ENCODE peak calls at places on chromosomes 6 and 20, in six cellular contexts. Z is RWPE1, S is stomach, L is ovary, P is tibial nerve, O is upper lobe of right lung. N is an unnamed sample.

GRCh38 chr6:143692696-143693095 is 14.9 kb downstream of the PHACTR2 start:
- DNase-seq in Z (no peak), S (no peak), L (no peak), P (no peak), O (no peak), N (no peak)

GRCh38 chr6:89952696-89953095 is 58.4 kb downstream of the GJA10 start:
- DNase-seq in Z (peak; percentile 11), S (no peak), L (no peak), P (no peak), O (no peak), N (peak; percentile 37)

GRCh38 chr6:157711060-157711459 is 112.0 kb upstream of the SNX9 start:
- DNase-seq in Z (no peak), S (no peak), L (no peak), P (no peak), O (no peak), N (no peak)

GRCh38 chr6:89347825-89348224 is 4.7 kb downstream of the UBE2J1 start:
- DNase-seq in Z (no peak), S (no peak), L (no peak), P (no peak), O (no peak), N (no peak)

GRCh38 chr6:145310116-145310515 is 425.2 kb downstream of the EPM2A start:
- DNase-seq in Z (no peak), S (no peak), L (no peak), P (no peak), O (no peak), N (no peak)

GRCh38 chr6:9095671-9096260 is 660.4 kb upstream of the SLC35B3 start:
- DNase-seq in Z (no peak), S (no peak), L (no peak), P (no peak), O (no peak), N (no peak)

GRCh38 chr20:42530855-42531674 is 658.6 kb downstream of the PTPRT start:
- DNase-seq in Z (peak; percentile 21), S (no peak), L (peak; percentile 17), P (no peak), O (no peak), N (no peak)

GRCh38 chr20:38806855-38807655 is 1.6 kb downstream of the PPP1R16B start:
- DNase-seq in Z (no peak), S (no peak), L (no peak), P (no peak), O (no peak), N (peak; percentile 29)

GRCh38 chr20:2899243-2899642 is 26.0 kb downstream of the PTPRA start:
- DNase-seq in Z (no peak), S (no peak), L (no peak), P (no peak), O (no peak), N (no peak)

GRCh38 chr6:33895988-33896387 is 92.2 kb upstream of the MLN start:
- DNase-seq in Z (no peak), S (no peak), L (no peak), P (no peak), O (no peak), N (no peak)

GRCh38 chr6:113909224-113909856 is 52.2 kb downstream of the MARCKS start:
- DNase-seq in Z (peak; percentile 43), S (no peak), L (no peak), P (peak; percentile 42), O (no peak), N (no peak)

GRCh38 chr6:3500262-3501001 is 43.6 kb upstream of the SLC22A23 start:
- DNase-seq in Z (peak; percentile 82), S (no peak), L (no peak), P (peak; percentile 12), O (no peak), N (no peak)

GRCh38 chr6:27687154-27688013 is 214.5 kb upstream of the ZNF184 start:
- DNase-seq in Z (no peak), S (peak; percentile 56), L (peak; percentile 81), P (peak; percentile 45), O (peak; percentile 83), N (peak; percentile 51)

GRCh38 chr20:5065489-5066383 is 54.0 kb downstream of the PCNA start:
- DNase-seq in Z (peak; percentile 95), S (peak; percentile 70), L (peak; percentile 61), P (no peak), O (peak; percentile 78), N (no peak)

GRCh38 chr6:149331043-149331807 is 13.7 kb downstream of the TAB2 start:
- DNase-seq in Z (no peak), S (no peak), L (no peak), P (no peak), O (no peak), N (no peak)

GRCh38 chr20:10603971-10604864 is 69.6 kb downstream of the JAG1 start:
- DNase-seq in Z (peak; percentile 87), S (no peak), L (peak; percentile 71), P (peak; percentile 75), O (no peak), N (no peak)

GRCh38 chr20:10602141-10602660 is 71.6 kb downstream of the JAG1 start:
- DNase-seq in Z (no peak), S (no peak), L (no peak), P (no peak), O (no peak), N (no peak)

GRCh38 chr20:10604865-10605440 is 68.8 kb downstream of the JAG1 start:
- DNase-seq in Z (no peak), S (no peak), L (no peak), P (no peak), O (no peak), N (no peak)

GRCh38 chr20:10603378-10603777 is 70.4 kb downstream of the JAG1 start:
- DNase-seq in Z (no peak), S (no peak), L (no peak), P (no peak), O (no peak), N (no peak)

DNA sequence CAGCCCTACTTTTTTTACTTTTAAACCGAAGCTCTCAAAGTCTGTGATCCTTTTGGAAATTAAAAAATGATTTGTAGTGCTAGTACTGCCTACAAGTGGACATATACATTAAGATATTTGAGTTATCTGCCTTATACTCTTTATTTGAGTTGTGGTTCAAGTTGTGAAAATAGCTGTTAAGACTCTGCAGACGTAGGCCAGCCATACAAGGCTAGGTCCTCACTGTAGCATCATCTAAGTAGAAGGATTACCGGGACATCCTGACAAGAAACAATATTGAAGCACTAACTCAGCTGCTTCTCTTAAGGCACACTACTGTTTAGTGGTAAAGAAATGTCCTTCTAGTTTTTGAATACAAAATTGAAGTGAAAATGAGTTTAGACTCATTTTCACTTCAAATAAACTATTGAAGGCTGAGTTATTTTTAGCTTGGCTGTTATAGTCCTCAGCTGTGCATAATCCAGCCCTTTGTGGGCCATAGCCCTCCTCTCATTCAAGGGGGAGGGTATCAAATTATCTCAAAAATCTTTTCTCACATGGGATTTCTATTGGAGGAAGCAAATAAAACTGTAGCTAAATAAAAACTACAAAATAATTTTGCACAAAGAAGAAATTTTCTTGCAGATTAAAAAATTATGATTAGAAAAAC is 68.1 kb downstream of the JAG1 start:
- DNase-seq in Z (no peak), S (no peak), L (no peak), P (no peak), O (no peak), N (no peak)
- H3K27ac ChIP-seq in Z (no peak overlapping the region), S (peak overlapping the region; percentile 77), L (no peak overlapping the region), P (peak overlapping the region; percentile 37), O (peak overlapping the region; percentile 28), N (no peak overlapping the region)

GRCh38 chr20:34582221-34582620 is 23.7 kb downstream of the MAP1LC3A start:
- DNase-seq in Z (no peak), S (no peak), L (peak; percentile 2), P (no peak), O (no peak), N (no peak)

GRCh38 chr20:34582911-34583310 is 24.4 kb downstream of the MAP1LC3A start:
- DNase-seq in Z (no peak), S (no peak), L (no peak), P (no peak), O (no peak), N (no peak)

GRCh38 chr20:34581341-34582189 is 23.0 kb downstream of the MAP1LC3A start:
- DNase-seq in Z (no peak), S (no peak), L (peak; percentile 13), P (no peak), O (no peak), N (no peak)

GRCh38 chr20:34585019-34585418 is 26.5 kb downstream of the MAP1LC3A start:
- DNase-seq in Z (no peak), S (no peak), L (no peak), P (no peak), O (no peak), N (no peak)

DNA sequence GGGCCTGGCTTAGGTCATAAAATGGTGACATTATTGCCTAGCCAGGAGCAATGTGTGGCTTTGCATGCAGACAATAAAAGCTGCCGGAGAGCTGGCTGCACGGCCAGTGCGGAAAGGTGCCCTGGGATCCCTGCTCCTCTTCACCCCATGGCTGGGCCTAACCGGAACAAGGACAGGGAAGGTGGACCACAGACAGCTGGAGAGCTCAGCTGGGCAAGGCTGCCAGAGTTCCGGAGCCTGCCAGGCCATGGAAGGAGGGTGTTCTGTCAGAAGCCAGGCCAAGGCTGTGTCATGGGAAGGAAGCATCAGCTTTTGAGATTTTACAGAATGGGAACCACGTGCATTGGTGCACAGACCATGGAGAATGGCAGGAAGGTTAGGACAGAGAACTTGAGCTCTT is 25.0 kb downstream of the MAP1LC3A start:
- DNase-seq in Z (no peak), S (no peak), L (no peak), P (no peak), O (no peak), N (no peak)
- H3K27ac ChIP-seq in Z (peak overlapping the region; percentile 12), S (no peak overlapping the region), L (no peak overlapping the region), P (no peak overlapping the region), O (no peak overlapping the region), N (no peak overlapping the region)

DNA sequence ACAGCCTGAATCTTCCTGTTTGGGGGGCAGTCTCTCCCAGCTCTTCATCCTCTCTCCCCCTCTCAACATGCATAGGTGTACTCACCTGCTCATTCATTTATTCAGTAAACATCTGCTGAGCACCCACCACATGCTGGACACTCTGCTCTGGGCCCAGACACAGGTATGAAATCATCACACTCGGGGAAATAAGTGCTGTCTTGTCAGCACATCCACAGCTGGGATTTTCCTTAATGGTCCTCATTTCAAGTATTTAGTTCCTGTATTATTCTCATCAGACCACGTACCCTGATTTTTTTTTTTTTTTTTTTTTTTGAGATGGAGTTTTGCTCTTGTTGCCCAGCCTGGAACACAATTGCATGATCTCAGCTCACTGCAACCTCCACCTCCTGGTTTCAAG is 19.3 kb downstream of the RAB5IF start:
- DNase-seq in Z (no peak), S (no peak), L (no peak), P (no peak), O (no peak), N (no peak)
- H3K27ac ChIP-seq in Z (no peak overlapping the region), S (peak overlapping the region; percentile 46), L (no peak overlapping the region), P (peak overlapping the region; percentile 30), O (no peak overlapping the region), N (no peak overlapping the region)

DNA sequence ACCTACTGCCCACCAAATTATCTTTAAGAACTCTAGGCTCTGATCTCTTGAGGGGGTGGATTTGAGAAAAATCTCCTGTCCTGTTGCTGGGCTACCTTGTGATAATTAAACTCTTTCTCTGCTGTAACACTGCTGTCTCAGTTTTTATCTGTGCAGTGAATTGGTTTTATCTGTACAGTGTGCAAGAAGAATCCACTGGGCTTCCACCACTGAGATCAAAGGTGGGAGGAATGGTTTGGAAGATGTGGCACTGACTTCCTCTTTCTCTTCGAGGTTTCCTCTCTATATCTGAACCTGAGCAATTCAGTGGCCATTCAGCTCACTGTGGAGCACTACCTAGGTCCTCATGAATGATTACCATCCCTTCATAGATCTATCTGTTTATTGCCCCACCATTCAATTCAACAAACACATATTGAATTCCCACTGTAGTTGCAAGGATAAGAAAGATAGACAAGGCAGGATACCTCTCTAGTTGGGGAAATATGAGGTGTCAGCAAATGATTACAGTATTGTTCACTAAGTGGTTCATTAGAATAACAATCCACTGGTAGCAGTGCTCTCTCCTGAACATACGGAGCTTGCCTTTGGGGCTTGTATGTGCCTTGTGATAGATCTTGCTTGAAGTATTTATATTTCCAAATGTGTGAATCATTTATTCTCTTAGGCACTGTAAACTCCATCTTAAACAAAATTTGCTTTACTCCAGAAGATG is 172.1 kb upstream of the ARG1 start:
- DNase-seq in Z (no peak), S (no peak), L (no peak), P (no peak), O (no peak), N (no peak)
- H3K27ac ChIP-seq in Z (no peak overlapping the region), S (no peak overlapping the region), L (no peak overlapping the region), P (no peak overlapping the region), O (no peak overlapping the region), N (no peak overlapping the region)